ENCODE peak calls at places on chromosomes 5 and 9, in seven cellular contexts. One of them, this sample, is unnamed.

GRCh38 chr5:21678526-21678925 is 1174.6 kb downstream of the CDH12 start:
- DNase-seq in fibroblast of pulmonary artery: peak
- DNase-seq in K562: no peak
- DNase-seq in retinal pigment epithelial cell: no peak
- DNase-seq in AG09309: no peak
- DNase-seq in kidney: no peak
- DNase-seq in HCT116: no peak
- DNase-seq in this sample: no peak

GRCh38 chr9:137307255-137308101 is 5.4 kb upstream of the NRARP start:
- DNase-seq in kidney: peak
- DNase-seq in HCT116: no peak
- DNase-seq in fibroblast of pulmonary artery: no peak
- DNase-seq in retinal pigment epithelial cell: no peak
- DNase-seq in AG09309: no peak
- DNase-seq in K562: peak
- DNase-seq in this sample: no peak

GRCh38 chr9:107653263-107653821 is 163.8 kb upstream of the KLF4 start:
- DNase-seq in K562: no peak
- DNase-seq in retinal pigment epithelial cell: no peak
- DNase-seq in kidney: no peak
- DNase-seq in HCT116: no peak
- DNase-seq in AG09309: no peak
- DNase-seq in fibroblast of pulmonary artery: no peak
- DNase-seq in this sample: no peak

GRCh38 chr5:159340511-159340910 is 10.2 kb upstream of the IL12B start:
- DNase-seq in AG09309: no peak
- DNase-seq in kidney: no peak
- DNase-seq in fibroblast of pulmonary artery: no peak
- DNase-seq in K562: no peak
- DNase-seq in HCT116: no peak
- DNase-seq in retinal pigment epithelial cell: no peak
- DNase-seq in this sample: no peak

GRCh38 chr5:177134653-177135225 is 1.2 kb downstream of the NSD1 start:
- DNase-seq in kidney: peak
- DNase-seq in fibroblast of pulmonary artery: no peak
- DNase-seq in HCT116: no peak
- DNase-seq in retinal pigment epithelial cell: no peak
- DNase-seq in AG09309: no peak
- DNase-seq in K562: no peak
- DNase-seq in this sample: no peak

GRCh38 chr9:89635007-89635742 is 30.4 kb downstream of the GADD45G start:
- DNase-seq in kidney: peak
- DNase-seq in fibroblast of pulmonary artery: peak
- DNase-seq in HCT116: no peak
- DNase-seq in AG09309: peak
- DNase-seq in K562: no peak
- DNase-seq in retinal pigment epithelial cell: peak
- DNase-seq in this sample: no peak

GRCh38 chr5:168837852-168838251 is 258.7 kb upstream of the PANK3 start:
- DNase-seq in K562: no peak
- DNase-seq in AG09309: no peak
- DNase-seq in kidney: no peak
- DNase-seq in retinal pigment epithelial cell: no peak
- DNase-seq in fibroblast of pulmonary artery: no peak
- DNase-seq in HCT116: no peak
- DNase-seq in this sample: no peak

GRCh38 chr9:2291980-2292704 is 277.0 kb downstream of the SMARCA2 start:
- DNase-seq in kidney: no peak
- DNase-seq in retinal pigment epithelial cell: no peak
- DNase-seq in AG09309: no peak
- DNase-seq in HCT116: no peak
- DNase-seq in fibroblast of pulmonary artery: peak
- DNase-seq in K562: no peak
- DNase-seq in this sample: no peak

GRCh38 chr5:171750316-171750788 is 35.3 kb upstream of the SMIM23 start:
- DNase-seq in AG09309: no peak
- DNase-seq in K562: no peak
- DNase-seq in kidney: no peak
- DNase-seq in fibroblast of pulmonary artery: peak
- DNase-seq in HCT116: peak
- DNase-seq in retinal pigment epithelial cell: no peak
- DNase-seq in this sample: peak

GRCh38 chr5:63205976-63206375 is 627.4 kb downstream of the LRRC70 start:
- DNase-seq in fibroblast of pulmonary artery: no peak
- DNase-seq in K562: no peak
- DNase-seq in kidney: no peak
- DNase-seq in AG09309: no peak
- DNase-seq in HCT116: no peak
- DNase-seq in retinal pigment epithelial cell: no peak
- DNase-seq in this sample: no peak

GRCh38 chr9:112925058-112925641 is 34.5 kb upstream of the SLC46A2 start:
- DNase-seq in fibroblast of pulmonary artery: peak
- DNase-seq in AG09309: no peak
- DNase-seq in retinal pigment epithelial cell: no peak
- DNase-seq in HCT116: peak
- DNase-seq in K562: peak
- DNase-seq in kidney: no peak
- DNase-seq in this sample: peak

GRCh38 chr5:14039063-14039462 is 94.6 kb upstream of the DNAH5 start:
- DNase-seq in fibroblast of pulmonary artery: peak
- DNase-seq in K562: no peak
- DNase-seq in HCT116: peak
- DNase-seq in retinal pigment epithelial cell: no peak
- DNase-seq in kidney: no peak
- DNase-seq in AG09309: no peak
- DNase-seq in this sample: no peak

GRCh38 chr5:65262094-65262493 is 219.6 kb downstream of the ADAMTS6 start:
- DNase-seq in kidney: no peak
- DNase-seq in K562: no peak
- DNase-seq in fibroblast of pulmonary artery: peak
- DNase-seq in AG09309: no peak
- DNase-seq in HCT116: no peak
- DNase-seq in retinal pigment epithelial cell: no peak
- DNase-seq in this sample: no peak

GRCh38 chr5:136089804-136090203 is 42.8 kb upstream of the SMAD5 start:
- DNase-seq in K562: no peak
- DNase-seq in HCT116: no peak
- DNase-seq in AG09309: no peak
- DNase-seq in retinal pigment epithelial cell: no peak
- DNase-seq in kidney: no peak
- DNase-seq in fibroblast of pulmonary artery: no peak
- DNase-seq in this sample: no peak

GRCh38 chr5:126544087-126544740 is 50.8 kb downstream of the ALDH7A1 start:
- DNase-seq in HCT116: peak
- DNase-seq in K562: peak
- DNase-seq in AG09309: no peak
- DNase-seq in retinal pigment epithelial cell: no peak
- DNase-seq in fibroblast of pulmonary artery: peak
- DNase-seq in kidney: no peak
- DNase-seq in this sample: peak

GRCh38 chr5:158398360-158399201 is 539.6 kb upstream of the CLINT1 start:
- DNase-seq in HCT116: no peak
- DNase-seq in AG09309: no peak
- DNase-seq in retinal pigment epithelial cell: no peak
- DNase-seq in K562: no peak
- DNase-seq in kidney: no peak
- DNase-seq in fibroblast of pulmonary artery: no peak
- DNase-seq in this sample: no peak

GRCh38 chr5:168885324-168886120 is 306.4 kb upstream of the PANK3 start:
- DNase-seq in kidney: no peak
- DNase-seq in fibroblast of pulmonary artery: no peak
- DNase-seq in retinal pigment epithelial cell: no peak
- DNase-seq in K562: no peak
- DNase-seq in HCT116: no peak
- DNase-seq in AG09309: no peak
- DNase-seq in this sample: no peak

GRCh38 chr5:43643750-43644149 is 40.8 kb downstream of the NNT start:
- DNase-seq in HCT116: no peak
- DNase-seq in retinal pigment epithelial cell: no peak
- DNase-seq in K562: no peak
- DNase-seq in kidney: no peak
- DNase-seq in AG09309: no peak
- DNase-seq in fibroblast of pulmonary artery: no peak
- DNase-seq in this sample: no peak

GRCh38 chr5:6820851-6821479 is 107.7 kb downstream of the TENT4A start:
- DNase-seq in fibroblast of pulmonary artery: peak
- DNase-seq in AG09309: no peak
- DNase-seq in kidney: no peak
- DNase-seq in retinal pigment epithelial cell: no peak
- DNase-seq in K562: peak
- DNase-seq in HCT116: peak
- DNase-seq in this sample: peak

GRCh38 chr9:95004452-95005275 is 278.2 kb downstream of the AOPEP start:
- DNase-seq in HCT116: no peak
- DNase-seq in K562: peak
- DNase-seq in retinal pigment epithelial cell: no peak
- DNase-seq in fibroblast of pulmonary artery: no peak
- DNase-seq in kidney: peak
- DNase-seq in AG09309: no peak
- DNase-seq in this sample: peak

GRCh38 chr5:141208478-141208877 is at the start of gene PCDHB12:
- DNase-seq in kidney: no peak
- DNase-seq in HCT116: no peak
- DNase-seq in fibroblast of pulmonary artery: peak
- DNase-seq in AG09309: no peak
- DNase-seq in K562: no peak
- DNase-seq in retinal pigment epithelial cell: no peak
- DNase-seq in this sample: peak
- TF ChIP-seq CTCF in kidney: no peak
- TF ChIP-seq CTCF in HCT116: no peak
- TF ChIP-seq CTCF in fibroblast of pulmonary artery: no peak
- TF ChIP-seq CTCF in AG09309: peak
- TF ChIP-seq CTCF in K562: peak
- TF ChIP-seq CTCF in retinal pigment epithelial cell: no peak
- TF ChIP-seq CTCF in this sample: peak

DNA sequence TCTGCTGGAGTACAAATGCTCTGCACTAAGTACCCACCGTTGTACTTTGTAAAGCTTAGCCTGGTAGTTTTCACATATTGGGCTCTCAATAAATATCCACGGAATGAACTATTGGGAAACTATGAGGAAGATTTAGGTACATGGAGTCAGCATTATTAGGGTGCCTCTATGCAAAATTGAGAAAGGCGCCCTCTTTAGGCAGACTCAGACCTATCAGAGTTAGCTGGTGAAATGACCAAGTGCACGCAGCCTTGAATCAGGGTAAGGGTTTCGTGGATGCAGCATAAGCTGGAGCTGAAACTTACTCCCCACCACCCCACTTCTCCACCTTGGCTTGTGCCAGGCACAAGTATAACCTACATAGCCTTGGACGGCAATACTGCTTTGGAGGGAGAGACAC is 1178.8 kb upstream of the DMAC1 start:
- DNase-seq in K562: no peak
- DNase-seq in AG09309: no peak
- DNase-seq in retinal pigment epithelial cell: no peak
- DNase-seq in HCT116: no peak
- DNase-seq in kidney: no peak
- DNase-seq in fibroblast of pulmonary artery: no peak
- DNase-seq in this sample: no peak
- TF ChIP-seq CTCF in K562: no peak
- TF ChIP-seq CTCF in AG09309: no peak
- TF ChIP-seq CTCF in retinal pigment epithelial cell: no peak
- TF ChIP-seq CTCF in HCT116: no peak
- TF ChIP-seq CTCF in kidney: no peak
- TF ChIP-seq CTCF in fibroblast of pulmonary artery: no peak
- TF ChIP-seq CTCF in this sample: no peak

DNA sequence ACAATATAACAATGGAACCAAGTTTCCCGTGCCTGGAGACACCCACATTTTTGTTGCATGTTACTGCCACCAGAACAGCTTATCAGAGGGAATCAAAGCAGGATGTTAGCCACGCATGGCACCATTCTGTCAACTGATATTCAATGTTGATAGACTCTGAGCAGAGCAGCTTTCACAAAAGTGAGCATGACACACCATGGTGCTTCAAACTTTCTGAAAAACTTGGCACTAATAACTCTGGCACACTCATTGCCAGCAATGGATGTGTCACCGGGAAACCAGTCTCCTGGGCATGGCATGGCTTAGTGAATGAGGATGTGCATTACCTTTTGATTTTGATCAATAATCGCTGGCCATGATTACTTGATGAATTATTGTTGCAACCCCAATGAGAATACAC is 19.7 kb downstream of the NIPSNAP3B start:
- DNase-seq in AG09309: no peak
- DNase-seq in HCT116: no peak
- DNase-seq in kidney: no peak
- DNase-seq in K562: no peak
- DNase-seq in retinal pigment epithelial cell: no peak
- DNase-seq in fibroblast of pulmonary artery: no peak
- DNase-seq in this sample: no peak
- TF ChIP-seq CTCF in AG09309: no peak
- TF ChIP-seq CTCF in HCT116: no peak
- TF ChIP-seq CTCF in kidney: no peak
- TF ChIP-seq CTCF in K562: no peak
- TF ChIP-seq CTCF in retinal pigment epithelial cell: no peak
- TF ChIP-seq CTCF in fibroblast of pulmonary artery: no peak
- TF ChIP-seq CTCF in this sample: no peak

GRCh38 chr5:146425023-146425422 is 22.1 kb upstream of the TCERG1 start:
- DNase-seq in retinal pigment epithelial cell: no peak
- DNase-seq in HCT116: no peak
- DNase-seq in fibroblast of pulmonary artery: no peak
- DNase-seq in kidney: no peak
- DNase-seq in AG09309: no peak
- DNase-seq in K562: no peak
- DNase-seq in this sample: no peak
- TF ChIP-seq CTCF in retinal pigment epithelial cell: no peak
- TF ChIP-seq CTCF in HCT116: no peak
- TF ChIP-seq CTCF in fibroblast of pulmonary artery: no peak
- TF ChIP-seq CTCF in kidney: no peak
- TF ChIP-seq CTCF in AG09309: no peak
- TF ChIP-seq CTCF in K562: no peak
- TF ChIP-seq CTCF in this sample: no peak

GRCh38 chr9:4662108-4662988 is at the start of gene PLPP6:
- DNase-seq in fibroblast of pulmonary artery: peak
- DNase-seq in kidney: peak
- DNase-seq in HCT116: peak
- DNase-seq in AG09309: no peak
- DNase-seq in retinal pigment epithelial cell: no peak
- DNase-seq in K562: peak
- DNase-seq in this sample: peak
- TF ChIP-seq CTCF in fibroblast of pulmonary artery: peak
- TF ChIP-seq CTCF in kidney: peak
- TF ChIP-seq CTCF in HCT116: peak
- TF ChIP-seq CTCF in AG09309: peak
- TF ChIP-seq CTCF in retinal pigment epithelial cell: peak
- TF ChIP-seq CTCF in K562: peak
- TF ChIP-seq CTCF in this sample: peak

DNA sequence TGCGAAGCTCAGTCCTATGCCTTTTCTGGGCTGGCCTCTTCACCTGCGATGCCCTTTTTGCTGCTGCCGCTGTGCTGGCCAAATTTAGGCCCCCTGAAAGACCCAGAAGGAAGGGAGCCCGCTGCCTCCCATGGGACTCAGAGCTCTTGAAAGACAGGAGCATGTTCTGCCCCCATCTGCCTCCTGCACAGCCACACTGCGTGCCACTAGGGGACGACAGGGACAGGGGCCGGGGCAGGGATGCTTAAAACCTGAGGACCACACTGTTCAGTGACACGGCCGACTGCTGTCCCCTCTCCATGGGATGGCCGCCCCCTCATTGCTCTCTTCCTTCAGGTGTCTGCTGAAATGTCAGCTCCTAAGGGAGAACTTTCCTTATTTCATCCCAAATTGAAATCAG is 132.4 kb downstream of the ADAMTS2 start:
- DNase-seq in K562: no peak
- DNase-seq in AG09309: no peak
- DNase-seq in kidney: no peak
- DNase-seq in retinal pigment epithelial cell: no peak
- DNase-seq in HCT116: no peak
- DNase-seq in fibroblast of pulmonary artery: peak
- DNase-seq in this sample: no peak
- TF ChIP-seq CTCF in K562: no peak
- TF ChIP-seq CTCF in AG09309: peak
- TF ChIP-seq CTCF in kidney: peak
- TF ChIP-seq CTCF in retinal pigment epithelial cell: no peak
- TF ChIP-seq CTCF in HCT116: no peak
- TF ChIP-seq CTCF in fibroblast of pulmonary artery: peak
- TF ChIP-seq CTCF in this sample: no peak